ENCODE peak calls at places on chromosome 16, in six cellular contexts. N is activated T-helper 9 cell treated with anti-CD3 and anti-CD28 coated beads, Interleukin-2, amount 50 U/mL, for 16 hours; G is NCI-H345; H is NCI-H1694; Y is substantia nigra; E is activated CD4-positive, alpha-beta T cell treated with anti-CD3 and anti-CD28 coated beads, Interleukin-2, amount 10 ng/mL, durations not matched to agents 7 days and 5 days. L is an unnamed sample.

GRCh38 chr16:80265624-80266306 is 275.0 kb upstream of the DYNLRB2 start:
- DNase-seq in N (no peak), G (no peak), H (no peak), Y (no peak), E (no peak), L (no peak)

GRCh38 chr16:16071631-16072244 is 122.3 kb downstream of the ABCC1 start:
- DNase-seq in N (no peak), G (no peak), H (no peak), Y (no peak), E (no peak), L (peak)

GRCh38 chr16:30032083-30032819 is 1.2 kb upstream of the TLCD3B start:
- DNase-seq in N (peak), G (peak), H (peak), Y (no peak), E (peak), L (peak)

GRCh38 chr16:50301626-50302471 is 35.5 kb downstream of the ADCY7 start:
- DNase-seq in N (no peak), G (no peak), H (no peak), Y (no peak), E (no peak), L (no peak)

GRCh38 chr16:85306071-85306792 is 194.0 kb upstream of the CIBAR2 start:
- DNase-seq in N (peak), G (no peak), H (no peak), Y (peak), E (peak), L (no peak)

GRCh38 chr16:86367291-86368072 is 142.8 kb upstream of the FOXF1 start:
- DNase-seq in N (no peak), G (no peak), H (no peak), Y (no peak), E (no peak), L (peak)

GRCh38 chr16:23950291-23950894 is 114.6 kb downstream of the PRKCB start:
- DNase-seq in N (no peak), G (no peak), H (no peak), Y (no peak), E (peak), L (no peak)

GRCh38 chr16:2043296-2043979 is 4.2 kb downstream of the NTHL1 start:
- DNase-seq in N (no peak), G (peak), H (no peak), Y (no peak), E (no peak), L (no peak)

GRCh38 chr16:23160574-23160973 is 11.3 kb upstream of the USP31 start:
- DNase-seq in N (no peak), G (no peak), H (no peak), Y (no peak), E (no peak), L (no peak)

GRCh38 chr16:67396159-67396774 is 3.0 kb upstream of the TPPP3 start:
- DNase-seq in N (no peak), G (peak), H (peak), Y (no peak), E (no peak), L (peak)

GRCh38 chr16:22304411-22304810 is 7.2 kb downstream of the POLR3E start:
- DNase-seq in N (no peak), G (no peak), H (no peak), Y (no peak), E (no peak), L (no peak)

GRCh38 chr16:28264656-28265055 is 27.7 kb upstream of the SBK1 start:
- DNase-seq in N (no peak), G (no peak), H (no peak), Y (no peak), E (no peak), L (peak)

GRCh38 chr16:79638386-79639106 is 38.0 kb upstream of the MAF start:
- DNase-seq in N (no peak), G (no peak), H (no peak), Y (no peak), E (no peak), L (no peak)

GRCh38 chr16:86798247-86799041 is 220.1 kb downstream of the FOXL1 start:
- DNase-seq in N (no peak), G (no peak), H (no peak), Y (no peak), E (no peak), L (no peak)

GRCh38 chr16:4487955-4488481 is 11.8 kb downstream of the HMOX2 start:
- DNase-seq in N (no peak), G (no peak), H (no peak), Y (no peak), E (no peak), L (no peak)

GRCh38 chr16:72098936-72099335 is 5.3 kb downstream of the DHX38 start:
- DNase-seq in N (no peak), G (no peak), H (no peak), Y (no peak), E (no peak), L (no peak)

GRCh38 chr16:30903002-30903401 is 6.6 kb downstream of the CTF1 start:
- DNase-seq in N (no peak), G (no peak), H (no peak), Y (no peak), E (peak), L (no peak)

L was measured in NCI-H2171 treated with DMSO at 0.1 percent for 48 hours.